ENCODE peak calls at places on chromosomes 11 and 22, in nine cellular contexts. N, K, S, D, C, T, Y, A and Q are unnamed samples.

GRCh38 chr11:33179431-33179830 is 18.2 kb upstream of the CSTF3 start:
- DNase-seq in N (no peak), C (no peak), S (no peak), D (no peak), T (no peak), A (peak), K (peak), Y (peak), Q (no peak)

GRCh38 chr22:38080847-38081635 is 2.9 kb downstream of the SLC16A8 start:
- DNase-seq in T (no peak), S (no peak), N (peak), Y (peak), K (peak), D (no peak), A (peak), C (no peak), Q (no peak)

GRCh38 chr11:4479676-4480075 is 2.8 kb upstream of the OR52K1 start:
- DNase-seq in S (no peak), N (no peak), T (no peak), C (no peak), K (no peak), Y (no peak), A (no peak), D (no peak), Q (no peak)

GRCh38 chr11:64245401-64245796 is 1.3 kb downstream of the PPP1R14B start:
- DNase-seq in D (no peak), Y (peak), N (peak), S (no peak), A (no peak), T (no peak), C (no peak), K (no peak), Q (peak)

GRCh38 chr11:63835156-63835540 is 3.8 kb upstream of the MARK2 start:
- DNase-seq in S (no peak), A (no peak), K (no peak), Y (no peak), D (no peak), C (no peak), T (no peak), N (no peak), Q (no peak)

GRCh38 chr11:43923327-43924111 is 18.9 kb upstream of the C11orf96 start:
- DNase-seq in Y (no peak), D (peak), T (no peak), C (no peak), K (peak), S (no peak), A (peak), N (no peak), Q (no peak)

GRCh38 chr11:71329165-71329510 is 76.8 kb upstream of the SHANK2 start:
- DNase-seq in D (no peak), K (no peak), Y (no peak), A (no peak), T (no peak), S (no peak), N (no peak), C (no peak), Q (no peak)

GRCh38 chr11:112540261-112540660 is 279.6 kb upstream of the PLET1 start:
- DNase-seq in S (no peak), C (no peak), D (no peak), Y (no peak), N (no peak), T (no peak), K (no peak), A (no peak), Q (no peak)

GRCh38 chr22:49182416-49182815 is 645.3 kb downstream of the BRD1 start:
- DNase-seq in Y (no peak), D (no peak), K (no peak), T (no peak), C (no peak), N (no peak), A (no peak), S (no peak), Q (no peak)

GRCh38 chr11:59857444-59858434 is 8.5 kb downstream of the TCN1 start:
- DNase-seq in T (no peak), Y (no peak), D (no peak), K (no peak), A (no peak), N (no peak), C (no peak), S (no peak), Q (peak)

GRCh38 chr11:135075740-135076139 is 663.7 kb upstream of the B3GAT1 start:
- DNase-seq in A (peak), T (peak), S (no peak), Y (peak), C (peak), K (peak), N (peak), D (no peak), Q (peak)

GRCh38 chr22:35448552-35448922 is 48.6 kb downstream of the MCM5 start:
- DNase-seq in S (no peak), K (no peak), A (no peak), T (no peak), D (no peak), N (no peak), Y (no peak), C (no peak), Q (no peak)

GRCh38 chr22:46029036-46029435 is 52.1 kb upstream of the WNT7B start:
- DNase-seq in C (no peak), A (no peak), S (no peak), Y (no peak), N (no peak), K (no peak), T (no peak), D (no peak), Q (no peak)

GRCh38 chr22:50432131-50432870 is 42.5 kb downstream of the SBF1 start:
- DNase-seq in D (no peak), T (no peak), N (no peak), A (no peak), Y (no peak), C (no peak), K (no peak), S (no peak), Q (no peak)

GRCh38 chr11:75792127-75792731 is 22.8 kb upstream of the UVRAG start:
- DNase-seq in S (no peak), D (no peak), C (no peak), Y (no peak), K (no peak), T (no peak), A (no peak), N (no peak), Q (no peak)

GRCh38 chr11:250740-251299 is 14.0 kb downstream of the PSMD13 start:
- DNase-seq in C (peak), D (peak), T (peak), K (peak), S (peak), Y (peak), N (peak), A (peak), Q (peak)